ENCODE peak calls at places on chromosomes 2 and 18, in seven cellular contexts. M, E, A, D, R, I and K are unnamed samples.

GRCh38 chr2:24886640-24887324 is 33.3 kb downstream of the ADCY3 start:
- DNase-seq in E (peak), I (no peak), M (no peak), R (no peak), A (no peak), D (no peak), K (no peak)

GRCh38 chr2:215870986-215871385 is 142.4 kb downstream of the MREG start:
- DNase-seq in M (no peak), R (no peak), I (no peak), D (no peak), A (no peak), E (peak), K (peak)

GRCh38 chr18:35334821-35335220 is 9.4 kb downstream of the ZNF24 start:
- DNase-seq in I (no peak), M (no peak), A (peak), E (no peak), D (no peak), R (no peak), K (no peak)

GRCh38 chr2:238573916-238574315 is 147.2 kb downstream of the ASB1 start:
- DNase-seq in M (no peak), A (no peak), D (no peak), R (no peak), I (no peak), E (no peak), K (no peak)

GRCh38 chr2:188628989-188629889 is 337.6 kb downstream of the GULP1 start:
- DNase-seq in E (no peak), A (peak), D (no peak), I (no peak), M (no peak), R (no peak), K (no peak)

GRCh38 chr2:24365051-24365450 is 4.7 kb upstream of the ITSN2 start:
- DNase-seq in A (no peak), E (no peak), M (no peak), D (no peak), R (no peak), I (peak), K (no peak)

GRCh38 chr2:126809357-126809756 is 89.3 kb upstream of the TEX51 start:
- DNase-seq in M (no peak), A (no peak), E (peak), I (no peak), D (no peak), R (no peak), K (no peak)

GRCh38 chr18:3814840-3815239 is 364.9 kb downstream of the TGIF1 start:
- DNase-seq in R (no peak), D (no peak), M (no peak), A (peak), E (no peak), I (no peak), K (no peak)

GRCh38 chr2:109516445-109517117 is 97.2 kb downstream of the SEPTIN10 start:
- DNase-seq in A (peak), E (peak), M (peak), R (no peak), D (no peak), I (peak), K (peak)

GRCh38 chr2:150484461-150484931 is 3.0 kb downstream of the RND3 start:
- DNase-seq in D (no peak), E (peak), I (no peak), A (peak), R (no peak), M (no peak), K (no peak)

GRCh38 chr18:31039426-31039825 is 3.1 kb downstream of the DSC3 start:
- DNase-seq in A (peak), M (no peak), D (no peak), E (no peak), I (peak), R (no peak), K (no peak)

GRCh38 chr2:119225084-119225864 is 1.6 kb downstream of the STEAP3 start:
- DNase-seq in A (no peak), E (no peak), I (no peak), D (no peak), M (no peak), R (no peak), K (no peak)

DNA sequence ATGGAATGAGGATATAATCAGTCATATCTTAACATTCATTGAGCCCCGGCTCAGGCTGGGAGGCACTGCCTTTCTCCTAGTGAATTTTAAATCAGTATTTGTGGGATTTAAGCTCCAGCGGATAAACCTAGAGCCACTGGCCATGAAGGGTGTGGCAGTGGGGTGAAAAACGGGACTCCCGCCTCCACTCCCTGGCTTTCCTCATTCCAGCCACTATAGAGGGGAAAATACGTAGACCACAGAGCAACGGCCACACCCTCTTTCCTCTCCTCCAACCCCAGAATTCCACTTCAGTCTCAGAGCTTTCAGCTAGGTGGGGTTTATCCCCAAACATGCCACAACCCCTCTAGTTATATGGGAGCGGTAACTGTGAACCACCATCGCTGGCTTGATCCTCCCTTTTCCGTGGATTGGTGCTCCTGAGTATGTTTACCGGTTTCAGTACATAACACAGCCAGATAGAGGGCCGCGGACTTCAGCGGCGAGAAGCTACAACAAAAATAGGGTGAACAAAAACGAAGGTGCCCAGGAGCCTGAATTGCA is 70.6 kb upstream of the ITGB6 start:
- DNase-seq in M (no peak), D (no peak), I (no peak), E (no peak), R (no peak), A (no peak), K (no peak)
- TF ChIP-seq CTCF in M (no peak), D (no peak), I (no peak), E (no peak), R (no peak), A (no peak), K (no peak)

DNA sequence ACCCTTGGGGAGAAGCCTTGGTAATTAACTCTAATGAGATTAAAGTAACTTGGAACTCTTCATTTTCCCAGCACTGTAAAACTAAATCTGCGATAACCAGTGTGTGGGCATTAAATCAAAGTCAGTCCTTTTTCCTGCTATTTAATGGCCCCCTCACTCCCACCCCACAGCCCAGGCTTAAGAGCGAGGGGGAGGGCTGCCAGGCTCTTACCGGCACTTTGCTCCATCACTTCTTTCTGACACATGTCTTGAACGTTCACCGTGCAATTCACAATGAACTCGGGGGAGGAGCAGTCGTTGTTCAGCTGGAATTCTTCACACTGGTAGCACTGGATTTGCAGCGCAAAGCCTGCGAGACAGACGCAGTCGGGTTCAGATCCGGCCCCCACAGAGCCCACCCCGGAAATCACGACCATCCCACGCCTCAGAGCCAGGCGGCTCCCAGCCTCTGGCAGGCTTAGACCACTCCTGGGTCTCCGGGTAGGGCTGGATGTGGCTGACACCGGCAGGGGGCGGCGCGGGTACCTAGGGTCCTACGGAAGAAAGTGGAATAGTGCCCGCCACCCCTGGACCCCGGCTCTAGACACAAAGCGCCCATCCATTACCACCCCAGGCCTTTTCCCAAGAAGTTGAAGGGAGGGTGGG is 1.7 kb downstream of the LYPD1 start:
- DNase-seq in E (peak), D (no peak), R (no peak), M (peak), A (no peak), I (no peak), K (peak)
- TF ChIP-seq CTCF in E (peak), D (peak), R (peak), M (peak), A (peak), I (no peak), K (peak)

DNA sequence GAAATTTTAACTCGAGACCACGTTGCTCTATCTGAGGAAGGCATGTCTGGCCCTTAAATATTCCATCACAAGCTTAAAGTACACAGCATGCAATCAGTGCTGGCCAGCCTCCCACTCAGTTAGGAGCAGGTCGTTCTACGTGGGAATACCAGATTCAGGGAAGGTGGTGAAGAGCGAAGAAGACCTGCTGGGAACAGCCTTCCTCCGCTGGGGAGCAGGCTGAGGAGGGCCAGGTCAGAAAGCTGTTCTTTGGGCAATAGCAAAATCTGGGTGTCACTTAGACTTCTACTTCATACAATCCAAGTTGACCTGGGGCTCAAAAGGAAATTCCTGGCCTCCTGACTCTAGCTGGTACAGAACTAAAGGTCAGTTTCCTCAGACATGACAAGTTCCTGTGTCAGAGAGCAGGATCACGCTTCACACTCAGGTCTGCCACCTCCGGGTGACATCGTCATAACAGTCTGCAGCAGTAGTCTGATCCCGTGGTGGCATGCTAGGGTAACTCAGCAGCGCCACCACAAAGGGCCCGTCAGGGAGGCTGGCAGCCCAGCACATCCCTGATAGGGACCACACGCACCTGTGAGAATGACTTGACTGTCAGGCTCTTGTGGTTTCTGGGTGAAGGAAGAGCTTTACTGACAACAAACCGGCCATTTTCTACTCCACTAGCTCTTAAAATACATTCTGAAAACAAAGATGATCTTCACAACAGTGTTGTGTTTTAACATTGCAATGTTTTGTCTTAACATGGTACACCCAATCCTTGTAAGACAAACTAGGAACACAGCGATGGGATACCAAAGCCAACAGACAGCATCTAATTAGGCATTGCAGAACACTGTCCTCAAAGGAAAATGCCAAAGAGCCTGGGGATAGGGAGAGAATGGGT is 35.2 kb upstream of the NAPG start:
- DNase-seq in D (peak), I (peak), R (no peak), M (no peak), E (no peak), A (no peak), K (peak)
- TF ChIP-seq CTCF in D (peak), I (peak), R (no peak), M (peak), E (no peak), A (no peak), K (no peak)

DNA sequence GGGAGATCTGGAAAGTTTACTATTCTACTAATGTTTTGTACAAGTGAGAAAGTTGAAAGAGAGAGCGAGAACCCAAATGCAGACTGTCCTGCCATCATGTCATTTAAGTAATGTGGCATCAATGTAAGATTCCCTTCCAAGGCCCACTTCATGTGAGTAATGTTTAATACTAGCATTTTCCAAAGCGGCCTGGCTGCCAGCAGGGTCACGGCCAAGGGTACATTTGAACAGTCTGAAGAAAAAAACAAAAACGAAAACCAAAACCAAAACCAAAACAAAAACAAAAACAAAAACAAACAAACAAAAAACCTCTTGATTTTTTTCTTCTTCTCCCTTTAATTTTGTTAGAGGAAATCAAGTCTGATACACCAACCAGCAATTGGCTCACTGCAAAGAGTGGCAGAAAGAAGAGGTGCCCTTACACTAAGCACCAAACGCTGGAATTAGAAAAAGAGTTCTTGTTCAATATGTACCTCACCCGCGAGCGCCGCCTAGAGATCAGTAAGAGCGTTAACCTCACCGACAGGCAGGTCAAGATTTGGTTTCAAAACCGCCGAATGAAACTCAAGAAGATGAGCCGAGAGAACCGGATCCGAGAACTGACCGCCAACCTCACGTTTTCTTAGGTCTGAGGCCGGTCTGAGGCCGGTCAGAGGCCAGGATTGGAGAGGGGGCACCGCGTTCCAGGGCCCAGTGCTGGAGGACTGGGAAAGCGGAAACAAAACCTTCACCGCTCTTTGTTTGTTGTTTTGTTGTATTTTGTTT is 2.2 kb downstream of the HOXD10 start:
- DNase-seq in I (no peak), R (no peak), M (no peak), D (no peak), E (peak), A (no peak), K (no peak)
- TF ChIP-seq CTCF in I (peak), R (peak), M (peak), D (peak), E (peak), A (peak), K (peak)

GRCh38 chr2:134119117-134119671 is 134.7 kb upstream of the MGAT5 start:
- DNase-seq in I (no peak), E (no peak), R (no peak), A (no peak), M (no peak), D (no peak), K (no peak)

GRCh38 chr2:134120718-134121630 is 132.9 kb upstream of the MGAT5 start:
- DNase-seq in I (no peak), D (no peak), M (peak), R (no peak), E (peak), A (peak), K (peak)

GRCh38 chr2:134118279-134119116 is 135.4 kb upstream of the MGAT5 start:
- DNase-seq in A (peak), M (peak), I (peak), E (peak), R (peak), D (peak), K (peak)

GRCh38 chr2:134120160-134120717 is 133.6 kb upstream of the MGAT5 start:
- DNase-seq in R (no peak), M (peak), A (no peak), I (no peak), E (peak), D (no peak), K (peak)

GRCh38 chr2:134119672-134120159 is 134.2 kb upstream of the MGAT5 start:
- DNase-seq in D (peak), A (peak), M (peak), I (peak), R (peak), E (peak), K (peak)
- TF ChIP-seq CTCF in D (no peak), A (no peak), M (no peak), I (no peak), R (no peak), E (no peak), K (no peak)

DNA sequence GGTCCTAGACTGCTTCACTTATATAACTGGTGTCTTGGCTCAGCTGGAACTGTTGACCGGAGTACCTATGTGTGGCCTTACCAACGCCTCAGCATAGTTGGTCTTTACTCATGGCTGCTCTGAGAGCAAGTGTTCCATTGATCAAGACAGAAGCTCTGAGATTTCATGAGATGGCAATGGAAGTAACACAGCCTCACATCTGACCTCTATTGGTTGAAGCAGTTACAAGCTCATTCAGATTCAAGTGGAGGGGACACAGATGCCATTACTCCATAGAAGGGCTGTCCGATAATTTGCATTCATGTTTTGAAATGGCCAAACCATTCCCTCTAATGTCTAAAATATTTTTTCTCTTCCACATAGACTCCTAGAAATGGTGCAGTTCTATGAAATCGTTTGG is 46.4 kb upstream of the STK39 start:
- DNase-seq in R (no peak), D (no peak), M (no peak), I (no peak), A (no peak), E (no peak), K (no peak)
- TF ChIP-seq CTCF in R (no peak), D (peak), M (peak), I (no peak), A (peak), E (no peak), K (no peak)